ENCODE peak calls at places on chromosomes 3 and 15, in ten cellular contexts. N, H, O, I, V, A, Y, J, G and E are unnamed samples.

GRCh38 chr3:42697326-42698051 is 5.1 kb downstream of the HHATL start:
- DNase-seq in N (no peak), A (no peak), I (no peak), G (no peak), Y (no peak), H (no peak), V (no peak), O (no peak), J (no peak), E (no peak)

GRCh38 chr3:49460188-49460885 is 9.7 kb upstream of the DAG1 start:
- DNase-seq in N (no peak), G (no peak), I (no peak), Y (no peak), O (no peak), V (no peak), H (no peak), J (no peak), A (no peak), E (no peak)

GRCh38 chr15:58292761-58293175 is 139.0 kb upstream of the LIPC start:
- DNase-seq in A (no peak), O (no peak), G (no peak), H (no peak), N (peak), Y (peak), I (no peak), V (no peak), J (no peak), E (no peak)

GRCh38 chr15:85941186-85941855 is 138.3 kb upstream of the AGBL1 start:
- DNase-seq in H (no peak), A (no peak), V (no peak), Y (no peak), J (no peak), I (no peak), O (no peak), G (no peak), N (peak), E (no peak)

GRCh38 chr3:187914231-187914630 is 169.0 kb upstream of the BCL6 start:
- DNase-seq in Y (no peak), I (no peak), N (peak), V (peak), J (no peak), O (no peak), A (no peak), H (no peak), G (no peak), E (no peak)

GRCh38 chr3:195209836-195210551 is 61.0 kb downstream of the XXYLT1 start:
- DNase-seq in O (peak), J (no peak), V (no peak), I (peak), H (no peak), N (peak), G (no peak), A (peak), Y (peak), E (peak)

GRCh38 chr15:43134157-43134637 is 811 bp downstream of the TMEM62 start:
- DNase-seq in H (peak), I (peak), A (peak), N (no peak), O (peak), G (no peak), V (peak), J (no peak), Y (no peak), E (no peak)

GRCh38 chr15:47975422-47975821 is 145.4 kb upstream of the SLC24A5 start:
- DNase-seq in H (peak), V (no peak), N (no peak), G (no peak), Y (no peak), I (no peak), J (peak), A (no peak), O (no peak), E (no peak)

GRCh38 chr15:40452296-40453090 is 11.7 kb downstream of the BAHD1 start:
- DNase-seq in V (no peak), A (no peak), J (no peak), Y (no peak), N (no peak), H (no peak), O (no peak), G (no peak), I (no peak), E (no peak)

DNA sequence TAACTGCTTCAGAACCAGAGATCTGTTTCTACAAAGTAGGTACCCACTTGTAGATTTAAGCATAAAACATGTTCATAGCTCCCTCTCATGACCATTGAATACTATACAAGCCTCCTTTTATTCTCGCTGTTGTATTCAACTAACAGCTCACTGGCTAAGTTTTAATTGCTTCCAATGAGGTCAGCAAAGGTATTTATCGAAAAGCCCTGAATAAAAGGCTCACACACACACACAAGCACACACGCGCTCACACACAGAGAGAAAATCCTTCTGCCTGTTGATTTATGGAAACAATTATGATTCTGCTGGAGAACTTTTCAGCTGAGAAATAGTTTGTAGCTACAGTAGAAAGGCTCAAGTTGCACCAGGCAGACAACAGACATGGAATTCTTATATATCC is at the start of gene FGF7:
- DNase-seq in J (peak), G (no peak), H (peak), V (no peak), O (no peak), A (no peak), Y (peak), I (peak), N (peak), E (no peak)
- H3K4me3 ChIP-seq in J (no peak), G (no peak), H (no peak), V (no peak), O (no peak), A (no peak), Y (peak), I (peak), N (peak), E (peak)

DNA sequence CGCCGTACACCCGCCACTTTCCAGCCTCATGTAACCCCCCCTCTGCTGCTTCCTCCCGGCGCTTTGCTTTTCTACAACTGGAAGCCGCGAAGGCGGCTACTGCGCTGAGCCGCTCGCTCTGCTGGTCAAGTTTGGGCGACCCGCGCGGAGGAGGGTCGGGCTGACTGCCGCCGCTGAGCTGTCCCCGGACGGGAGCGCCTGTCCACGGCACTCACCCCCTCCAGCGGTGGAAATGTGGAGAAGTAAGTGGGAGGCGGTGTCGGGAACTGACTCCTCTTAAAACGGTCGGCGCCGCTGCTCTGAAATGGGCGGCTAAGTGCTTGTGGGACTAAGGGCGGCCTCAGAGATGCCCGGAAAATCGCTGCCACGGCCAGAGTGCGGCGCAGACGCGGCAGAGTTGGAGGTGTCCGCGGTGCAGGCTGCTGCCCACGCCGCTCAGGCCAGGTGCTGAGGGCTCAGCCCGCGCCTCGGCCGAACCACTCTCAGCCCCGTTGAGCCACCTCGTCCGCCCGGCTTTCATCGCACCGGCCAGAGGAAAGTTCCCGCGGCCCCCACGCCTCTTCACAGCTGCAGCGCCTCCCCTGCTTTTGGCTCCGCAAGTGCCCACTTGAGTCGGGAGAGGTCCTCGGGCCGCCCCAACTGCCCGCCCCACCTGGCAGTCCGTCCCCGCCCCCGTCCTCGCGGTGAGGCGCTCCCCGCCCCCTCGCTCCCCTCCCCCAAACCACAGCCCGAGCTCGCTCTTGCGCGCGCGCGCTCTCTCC is 394 bp upstream of the EPHA6 start:
- DNase-seq in V (peak), G (no peak), Y (peak), N (peak), O (peak), A (peak), J (peak), H (peak), I (peak), E (peak)
- H3K9ac ChIP-seq in V (peak), G (no peak), Y (no peak), N (peak), O (no peak), A (no peak), J (peak), H (no peak), I (no peak), E (peak)

DNA sequence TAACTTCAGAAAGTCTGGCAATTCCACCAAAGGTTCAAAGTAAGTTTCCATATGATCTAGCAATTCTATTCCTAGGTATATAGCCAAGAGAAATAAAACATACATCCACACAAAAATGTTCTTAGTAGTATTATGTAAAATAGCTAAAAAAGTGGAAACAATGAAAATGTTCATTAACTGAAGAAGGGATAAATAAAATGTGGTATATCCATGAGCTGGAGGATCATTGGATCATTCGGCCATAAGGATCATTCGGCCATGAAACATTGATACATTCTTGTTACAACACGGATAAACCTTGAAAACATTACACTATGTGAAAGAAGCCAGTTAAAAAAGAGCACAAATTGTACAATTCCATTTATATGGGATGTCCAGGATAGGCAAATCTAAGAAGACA is 2.4 kb downstream of the KPNA4 start:
- DNase-seq in H (no peak), I (no peak), V (no peak), J (no peak), N (no peak), G (no peak), Y (no peak), A (no peak), O (no peak), E (no peak)
- H3K4me3 ChIP-seq in H (peak), I (peak), V (peak), J (no peak), N (peak), G (no peak), Y (no peak), A (peak), O (no peak), E (no peak)

DNA sequence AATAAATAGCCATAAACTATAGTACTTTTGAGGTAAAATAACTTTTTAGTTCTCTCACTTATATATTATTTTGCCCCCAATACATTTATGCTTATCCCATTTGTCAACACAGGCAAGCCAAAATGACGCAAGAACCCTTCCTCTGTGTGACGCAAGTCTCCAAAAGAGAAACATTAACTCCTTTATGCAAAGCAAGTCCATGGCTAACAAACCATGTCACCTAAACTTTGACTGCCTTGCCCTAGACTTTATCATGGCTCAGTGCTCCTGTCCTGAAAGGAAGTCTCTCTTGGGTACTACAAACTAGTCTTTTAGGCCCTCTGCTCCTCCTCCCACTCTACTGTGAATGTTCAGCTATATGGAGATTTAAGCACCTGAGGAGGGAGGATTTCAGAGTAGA is 230.5 kb downstream of the UNC13C start:
- DNase-seq in H (no peak), I (no peak), V (no peak), J (no peak), N (no peak), Y (no peak), A (no peak), G (no peak), O (no peak), E (no peak)
- H3K9ac ChIP-seq in H (no peak), I (no peak), V (no peak), J (no peak), N (no peak), Y (no peak), A (no peak), G (no peak), O (no peak), E (no peak)

GRCh38 chr3:138084196-138084595 is 31.2 kb downstream of the DZIP1L start:
- DNase-seq in A (no peak), H (no peak), I (no peak), O (no peak), G (no peak), V (no peak), N (no peak), Y (no peak), J (no peak), E (no peak)

GRCh38 chr3:138082992-138083386 is 32.4 kb downstream of the DZIP1L start:
- DNase-seq in H (no peak), Y (no peak), V (peak), G (no peak), I (peak), O (no peak), A (no peak), N (no peak), J (no peak), E (no peak)

GRCh38 chr3:138081371-138082084 is 33.9 kb downstream of the DZIP1L start:
- DNase-seq in O (no peak), J (no peak), H (no peak), Y (peak), V (no peak), G (no peak), A (no peak), I (peak), N (peak), E (no peak)

GRCh38 chr3:138079901-138080300 is 35.5 kb downstream of the DZIP1L start:
- DNase-seq in O (no peak), J (no peak), I (no peak), G (no peak), Y (peak), H (no peak), A (no peak), V (no peak), N (no peak), E (no peak)

DNA sequence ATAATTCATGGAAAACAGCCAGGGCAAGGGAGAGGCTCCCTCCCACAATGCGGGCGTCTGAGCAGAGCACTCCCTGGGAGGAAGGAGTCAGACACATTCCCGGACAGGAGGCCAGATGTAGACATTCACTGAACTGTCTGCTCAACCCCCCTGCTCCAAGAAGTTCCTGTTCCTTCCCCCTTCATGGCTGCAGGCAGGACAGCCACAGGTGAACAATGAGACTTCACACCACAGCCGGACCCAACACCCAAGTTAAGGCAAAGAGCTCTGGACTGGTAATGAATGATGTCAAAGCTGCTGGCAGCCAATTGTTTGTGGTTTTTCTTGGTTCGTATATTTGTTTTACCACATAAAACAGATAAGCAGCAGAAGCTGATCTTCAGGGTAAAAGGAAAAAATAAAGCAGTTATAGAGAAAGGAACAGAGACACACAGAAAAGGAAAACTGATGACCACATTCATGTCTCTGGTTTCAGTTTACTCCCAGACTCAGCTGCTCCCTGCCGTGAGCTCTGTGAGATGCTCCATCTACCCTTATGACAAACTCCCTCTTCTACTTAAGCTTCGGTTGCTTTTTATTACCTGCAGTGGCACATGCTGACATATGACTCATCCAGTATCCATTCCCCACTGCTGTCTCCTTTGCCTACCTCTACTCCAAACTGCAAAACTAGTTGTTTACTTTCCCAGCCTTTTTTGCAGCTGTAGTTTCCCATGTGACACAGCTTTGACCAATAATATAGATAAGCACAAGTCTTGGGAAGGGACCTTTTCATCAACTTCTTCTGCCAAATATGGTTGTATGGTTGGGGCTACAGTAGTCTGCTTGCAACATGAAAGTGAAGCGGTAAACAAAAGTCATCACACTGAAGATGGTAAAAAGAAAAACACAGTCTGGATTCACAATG is 33.1 kb downstream of the DZIP1L start:
- DNase-seq in V (peak), G (peak), Y (peak), O (no peak), H (no peak), J (no peak), A (no peak), N (peak), I (peak), E (no peak)
- H3K4me3 ChIP-seq in V (peak), G (no peak), Y (peak), O (no peak), H (no peak), J (no peak), A (peak), N (peak), I (peak), E (no peak)